ENCODE peak calls at places on chromosomes 13 and 19, in nine cellular contexts. G, R, O, J, S, D, Q, U and H are unnamed samples.

GRCh38 chr19:8585894-8586750 is 8.9 kb upstream of the MYO1F start:
- DNase-seq in G (peak; percentile 46), R (no peak), O (peak; percentile 42), J (peak; percentile 30), S (no peak), D (peak; percentile 42), Q (peak; percentile 99), U (no peak), H (no peak)

GRCh38 chr19:876089-876488 is 16.6 kb downstream of the CFD start:
- DNase-seq in G (no peak), R (no peak), O (no peak), J (no peak), S (no peak), D (no peak), Q (no peak), U (no peak), H (no peak)

GRCh38 chr13:73198888-73199497 is 140.2 kb downstream of the KLF5 start:
- DNase-seq in G (no peak), R (no peak), O (peak; percentile 79), J (no peak), S (no peak), D (no peak), Q (no peak), U (no peak), H (no peak)

GRCh38 chr13:111555268-111555633 is 234.8 kb downstream of the TEX29 start:
- DNase-seq in G (no peak), R (no peak), O (no peak), J (no peak), S (no peak), D (no peak), Q (no peak), U (no peak), H (no peak)

GRCh38 chr13:105991622-105992254 is 543.7 kb downstream of the EFNB2 start:
- DNase-seq in G (no peak), R (peak; percentile 56), O (peak; percentile 85), J (no peak), S (peak; percentile 95), D (no peak), Q (no peak), U (no peak), H (peak; percentile 26)

GRCh38 chr13:57629391-57629804 is 2.1 kb upstream of the PCDH17 start:
- DNase-seq in G (no peak), R (no peak), O (no peak), J (no peak), S (no peak), D (no peak), Q (no peak), U (no peak), H (no peak)

GRCh38 chr13:97122381-97122996 is 99.6 kb upstream of the MBNL2 start:
- DNase-seq in G (no peak), R (peak; percentile 20), O (peak; percentile 76), J (no peak), S (no peak), D (no peak), Q (no peak), U (no peak), H (no peak)

GRCh38 chr13:113553541-113554332 is 30.8 kb upstream of the TFDP1 start:
- DNase-seq in G (no peak), R (no peak), O (no peak), J (no peak), S (peak; percentile 11), D (no peak), Q (no peak), U (no peak), H (no peak)

GRCh38 chr19:50461066-50461875 is 15.0 kb upstream of the EMC10 start:
- DNase-seq in G (no peak), R (peak; percentile 59), O (peak; percentile 65), J (peak; percentile 74), S (peak; percentile 40), D (peak; percentile 36), Q (peak; percentile 77), U (peak; percentile 43), H (peak; percentile 48)

GRCh38 chr19:11324079-11324661 is 15.3 kb downstream of the RAB3D start:
- DNase-seq in G (no peak), R (peak; percentile 62), O (peak; percentile 96), J (no peak), S (peak; percentile 93), D (peak; percentile 74), Q (no peak), U (no peak), H (peak; percentile 51)

GRCh38 chr13:73656863-73657262 is 477.3 kb downstream of the KLF12 start:
- DNase-seq in G (no peak), R (no peak), O (peak; percentile 23), J (no peak), S (no peak), D (no peak), Q (no peak), U (no peak), H (no peak)

GRCh38 chr19:4524808-4525562 is 6.7 kb upstream of the PLIN4 start:
- DNase-seq in G (peak; percentile 29), R (peak; percentile 33), O (peak; percentile 47), J (no peak), S (no peak), D (peak; percentile 58), Q (peak; percentile 87), U (peak; percentile 35), H (peak; percentile 63)

GRCh38 chr13:102191951-102192461 is 209.8 kb downstream of the FGF14 start:
- DNase-seq in G (no peak), R (no peak), O (no peak), J (no peak), S (no peak), D (no peak), Q (no peak), U (no peak), H (no peak)

GRCh38 chr19:47255947-47256687 is at the start of gene CCDC9:
- DNase-seq in G (peak; percentile 82), R (peak; percentile 83), O (peak; percentile 95), J (peak; percentile 99), S (peak; percentile 98), D (peak; percentile 95), Q (peak; percentile 98), U (peak; percentile 88), H (peak; percentile 92)

GRCh38 chr13:22454586-22454985 is 726.2 kb upstream of the SGCG start:
- DNase-seq in G (no peak), R (no peak), O (no peak), J (no peak), S (no peak), D (no peak), Q (peak; percentile 36), U (no peak), H (no peak)

GRCh38 chr19:32458500-32459123 is 53.0 kb downstream of the DPY19L3 start:
- DNase-seq in G (no peak), R (no peak), O (no peak), J (no peak), S (no peak), D (no peak), Q (no peak), U (no peak), H (no peak)

GRCh38 chr13:36362251-36362650 is 16.1 kb upstream of the SPART start:
- DNase-seq in G (no peak), R (peak; percentile 74), O (peak; percentile 60), J (no peak), S (no peak), D (no peak), Q (no peak), U (no peak), H (no peak)

GRCh38 chr19:43532571-43532961 is 422 bp upstream of the ZNF575 start:
- DNase-seq in G (no peak), R (no peak), O (no peak), J (no peak), S (peak; percentile 55), D (no peak), Q (peak; percentile 24), U (no peak), H (no peak)

GRCh38 chr19:7916137-7916907 is 1.7 kb downstream of the TGFBR3L start:
- DNase-seq in G (peak; percentile 40), R (no peak), O (peak; percentile 45), J (no peak), S (no peak), D (no peak), Q (peak; percentile 60), U (no peak), H (no peak)

GRCh38 chr19:8638078-8638619 is 7.7 kb downstream of the NFILZ start:
- DNase-seq in G (no peak), R (no peak), O (peak; percentile 44), J (no peak), S (no peak), D (peak; percentile 39), Q (no peak), U (no peak), H (no peak)

GRCh38 chr13:111213964-111214726 is 99.0 kb downstream of the ARHGEF7 start:
- DNase-seq in G (no peak), R (no peak), O (no peak), J (no peak), S (no peak), D (no peak), Q (no peak), U (no peak), H (peak; percentile 40)

GRCh38 chr19:19444694-19445155 is 39.2 kb downstream of the GATAD2A start:
- DNase-seq in G (no peak), R (peak; percentile 37), O (peak; percentile 74), J (no peak), S (no peak), D (no peak), Q (no peak), U (no peak), H (no peak)

GRCh38 chr19:16315825-16316505 is 8.7 kb upstream of the KLF2 start:
- DNase-seq in G (no peak), R (no peak), O (peak; percentile 99), J (no peak), S (no peak), D (peak; percentile 52), Q (no peak), U (no peak), H (no peak)

GRCh38 chr19:29596885-29597525 is 9.1 kb upstream of the POP4 start:
- DNase-seq in G (no peak), R (peak; percentile 11), O (peak; percentile 35), J (no peak), S (no peak), D (no peak), Q (no peak), U (no peak), H (no peak)

GRCh38 chr19:4889034-4889825 is 13.5 kb downstream of the ARRDC5 start:
- DNase-seq in G (no peak), R (peak; percentile 27), O (peak; percentile 77), J (no peak), S (peak; percentile 72), D (no peak), Q (no peak), U (no peak), H (no peak)

GRCh38 chr19:42555801-42556200 is 27.5 kb upstream of the CEACAM1 start:
- DNase-seq in G (no peak), R (no peak), O (no peak), J (no peak), S (no peak), D (no peak), Q (no peak), U (no peak), H (no peak)

GRCh38 chr19:14763497-14764145 is 14.7 kb downstream of the ADGRE2 start:
- DNase-seq in G (no peak), R (no peak), O (no peak), J (no peak), S (no peak), D (no peak), Q (no peak), U (no peak), H (no peak)

GRCh38 chr19:17520865-17521264 is 9.4 kb downstream of the PGLS start:
- DNase-seq in G (no peak), R (no peak), O (no peak), J (no peak), S (no peak), D (no peak), Q (no peak), U (no peak), H (no peak)